ENCODE peak calls at places on chromosomes 3 and 15, in ten cellular contexts. One of them, this sample, is unnamed.

GRCh38 chr3:55486857-55487375 is at the start of gene WNT5A:
- DNase-seq in breast epithelium: no peak
- DNase-seq in spleen: peak; percentile 79
- DNase-seq in H7: peak; percentile 91
- DNase-seq in foreskin keratinocyte: peak; percentile 67
- DNase-seq in NT2/D1: no peak
- DNase-seq in colonic mucosa: peak; percentile 47
- DNase-seq in aorta: no peak
- DNase-seq in neural progenitor cell: peak; percentile 82
- DNase-seq in suprapubic skin: no peak
- DNase-seq in this sample: no peak

GRCh38 chr3:165549665-165550064 is 287.6 kb downstream of the BCHE start:
- DNase-seq in breast epithelium: no peak
- DNase-seq in spleen: no peak
- DNase-seq in H7: no peak
- DNase-seq in foreskin keratinocyte: no peak
- DNase-seq in NT2/D1: no peak
- DNase-seq in colonic mucosa: no peak
- DNase-seq in aorta: no peak
- DNase-seq in neural progenitor cell: peak; percentile 4
- DNase-seq in suprapubic skin: no peak
- DNase-seq in this sample: no peak

GRCh38 chr3:132382267-132382666 is 35.0 kb upstream of the DNAJC13 start:
- DNase-seq in breast epithelium: no peak
- DNase-seq in spleen: no peak
- DNase-seq in H7: peak; percentile 56
- DNase-seq in foreskin keratinocyte: no peak
- DNase-seq in NT2/D1: no peak
- DNase-seq in colonic mucosa: no peak
- DNase-seq in aorta: no peak
- DNase-seq in neural progenitor cell: no peak
- DNase-seq in suprapubic skin: no peak
- DNase-seq in this sample: no peak

GRCh38 chr3:148238421-148238821 is 459.3 kb upstream of the AGTR1 start:
- DNase-seq in breast epithelium: no peak
- DNase-seq in spleen: no peak
- DNase-seq in H7: no peak
- DNase-seq in foreskin keratinocyte: no peak
- DNase-seq in NT2/D1: no peak
- DNase-seq in colonic mucosa: no peak
- DNase-seq in aorta: no peak
- DNase-seq in neural progenitor cell: no peak
- DNase-seq in suprapubic skin: no peak
- DNase-seq in this sample: no peak

GRCh38 chr3:117586161-117586560 is 876.6 kb downstream of the TUSC7 start:
- DNase-seq in breast epithelium: no peak
- DNase-seq in spleen: no peak
- DNase-seq in H7: no peak
- DNase-seq in foreskin keratinocyte: no peak
- DNase-seq in NT2/D1: no peak
- DNase-seq in colonic mucosa: no peak
- DNase-seq in aorta: no peak
- DNase-seq in neural progenitor cell: no peak
- DNase-seq in suprapubic skin: no peak
- DNase-seq in this sample: no peak

GRCh38 chr3:137324114-137324513 is 366.3 kb downstream of the IL20RB start:
- DNase-seq in breast epithelium: no peak
- DNase-seq in spleen: no peak
- DNase-seq in H7: no peak
- DNase-seq in foreskin keratinocyte: no peak
- DNase-seq in NT2/D1: no peak
- DNase-seq in colonic mucosa: no peak
- DNase-seq in aorta: no peak
- DNase-seq in neural progenitor cell: no peak
- DNase-seq in suprapubic skin: no peak
- DNase-seq in this sample: no peak

GRCh38 chr15:33154366-33155166 is 39.9 kb downstream of the FMN1 start:
- DNase-seq in breast epithelium: no peak
- DNase-seq in spleen: no peak
- DNase-seq in H7: no peak
- DNase-seq in foreskin keratinocyte: peak; percentile 79
- DNase-seq in NT2/D1: no peak
- DNase-seq in colonic mucosa: no peak
- DNase-seq in aorta: no peak
- DNase-seq in neural progenitor cell: no peak
- DNase-seq in suprapubic skin: no peak
- DNase-seq in this sample: peak; percentile 97

GRCh38 chr15:74482661-74483060 is 21.7 kb upstream of the UBL7 start:
- DNase-seq in breast epithelium: no peak
- DNase-seq in spleen: no peak
- DNase-seq in H7: peak; percentile 62
- DNase-seq in foreskin keratinocyte: no peak
- DNase-seq in NT2/D1: peak; percentile 48
- DNase-seq in colonic mucosa: no peak
- DNase-seq in aorta: no peak
- DNase-seq in neural progenitor cell: no peak
- DNase-seq in suprapubic skin: no peak
- DNase-seq in this sample: no peak

GRCh38 chr3:138657508-138657907 is 48.9 kb downstream of the FAIM start:
- DNase-seq in breast epithelium: no peak
- DNase-seq in spleen: no peak
- DNase-seq in H7: no peak
- DNase-seq in foreskin keratinocyte: no peak
- DNase-seq in NT2/D1: no peak
- DNase-seq in colonic mucosa: no peak
- DNase-seq in aorta: no peak
- DNase-seq in neural progenitor cell: no peak
- DNase-seq in suprapubic skin: no peak
- DNase-seq in this sample: no peak

GRCh38 chr3:127050733-127051132 is 67.8 kb downstream of the PLXNA1 start:
- DNase-seq in breast epithelium: no peak
- DNase-seq in spleen: peak; percentile 58
- DNase-seq in H7: no peak
- DNase-seq in foreskin keratinocyte: no peak
- DNase-seq in NT2/D1: no peak
- DNase-seq in colonic mucosa: no peak
- DNase-seq in aorta: peak; percentile 20
- DNase-seq in neural progenitor cell: peak; percentile 33
- DNase-seq in suprapubic skin: no peak
- DNase-seq in this sample: no peak

GRCh38 chr3:116281313-116282143 is 163.8 kb downstream of the LSAMP start:
- DNase-seq in breast epithelium: no peak
- DNase-seq in spleen: no peak
- DNase-seq in H7: no peak
- DNase-seq in foreskin keratinocyte: no peak
- DNase-seq in NT2/D1: no peak
- DNase-seq in colonic mucosa: no peak
- DNase-seq in aorta: no peak
- DNase-seq in neural progenitor cell: no peak
- DNase-seq in suprapubic skin: no peak
- DNase-seq in this sample: no peak

DNA sequence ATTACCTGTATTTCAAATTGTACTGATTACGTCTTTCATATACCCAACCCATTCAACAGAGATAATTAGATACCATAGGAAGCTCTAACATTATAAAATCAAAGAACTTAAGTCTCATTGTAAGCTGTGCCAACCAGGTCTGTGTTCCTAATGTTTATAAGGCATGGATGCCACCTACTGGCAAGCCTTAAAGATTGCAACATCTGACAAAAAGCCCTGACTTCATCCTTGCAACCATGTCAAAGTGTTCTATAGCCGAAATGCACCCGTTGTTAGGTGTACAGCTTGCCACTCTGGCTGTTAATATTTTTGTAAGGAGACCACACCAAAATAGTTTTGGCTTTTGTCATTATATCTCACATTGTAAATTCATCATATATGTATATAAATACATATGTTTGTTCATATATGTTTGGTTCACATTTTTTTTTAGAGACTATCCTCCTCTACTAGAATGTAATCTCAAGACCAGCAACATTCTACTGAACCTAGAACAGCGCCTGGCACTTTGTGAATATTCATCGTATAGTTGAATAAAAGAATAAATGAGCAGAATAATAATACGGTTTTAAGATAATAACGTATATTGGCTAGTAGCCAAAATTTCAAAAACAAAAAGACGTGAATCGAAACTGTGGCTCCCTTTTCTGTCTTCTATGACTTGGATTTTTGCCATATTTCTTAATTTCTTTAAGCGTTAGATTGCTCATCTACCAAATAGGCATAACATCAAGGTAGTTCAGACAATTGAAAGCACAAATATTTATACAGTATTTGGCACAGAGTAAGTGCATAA is 258.1 kb downstream of the TBL1XR1 start:
- DNase-seq in breast epithelium: no peak
- DNase-seq in spleen: no peak
- DNase-seq in H7: peak; percentile 53
- DNase-seq in foreskin keratinocyte: peak; percentile 63
- DNase-seq in NT2/D1: peak; percentile 57
- DNase-seq in colonic mucosa: peak; percentile 37
- DNase-seq in aorta: no peak
- DNase-seq in neural progenitor cell: peak; percentile 76
- DNase-seq in suprapubic skin: no peak
- DNase-seq in this sample: peak; percentile 39
- H3K27me3 ChIP-seq in breast epithelium: no peaks in the 10 kb centered on the region
- H3K27me3 ChIP-seq in spleen: no peaks in the 10 kb centered on the region
- H3K27me3 ChIP-seq in H7: no peaks in the 10 kb centered on the region
- H3K27me3 ChIP-seq in foreskin keratinocyte: no peaks in the 10 kb centered on the region
- H3K27me3 ChIP-seq in NT2/D1: no peaks in the 10 kb centered on the region
- H3K27me3 ChIP-seq in colonic mucosa: no peaks in the 10 kb centered on the region
- H3K27me3 ChIP-seq in aorta: no peaks in the 10 kb centered on the region
- H3K27me3 ChIP-seq in neural progenitor cell: no peaks in the 10 kb centered on the region
- H3K27me3 ChIP-seq in suprapubic skin: no peaks in the 10 kb centered on the region
- H3K27me3 ChIP-seq in this sample: no peaks in the 10 kb centered on the region

GRCh38 chr15:52760562-52760961 is 29.6 kb downstream of the ONECUT1 start:
- DNase-seq in breast epithelium: no peak
- DNase-seq in spleen: no peak
- DNase-seq in H7: no peak
- DNase-seq in foreskin keratinocyte: no peak
- DNase-seq in NT2/D1: no peak
- DNase-seq in colonic mucosa: no peak
- DNase-seq in aorta: no peak
- DNase-seq in neural progenitor cell: no peak
- DNase-seq in suprapubic skin: no peak
- DNase-seq in this sample: no peak

GRCh38 chr15:52765779-52766178 is 24.4 kb downstream of the ONECUT1 start:
- DNase-seq in breast epithelium: no peak
- DNase-seq in spleen: no peak
- DNase-seq in H7: no peak
- DNase-seq in foreskin keratinocyte: no peak
- DNase-seq in NT2/D1: no peak
- DNase-seq in colonic mucosa: no peak
- DNase-seq in aorta: no peak
- DNase-seq in neural progenitor cell: peak; percentile 55
- DNase-seq in suprapubic skin: no peak
- DNase-seq in this sample: no peak

GRCh38 chr15:52764731-52765130 is 25.4 kb downstream of the ONECUT1 start:
- DNase-seq in breast epithelium: no peak
- DNase-seq in spleen: peak; percentile 72
- DNase-seq in H7: no peak
- DNase-seq in foreskin keratinocyte: no peak
- DNase-seq in NT2/D1: no peak
- DNase-seq in colonic mucosa: no peak
- DNase-seq in aorta: no peak
- DNase-seq in neural progenitor cell: no peak
- DNase-seq in suprapubic skin: no peak
- DNase-seq in this sample: no peak

GRCh38 chr15:52759969-52760368 is 30.2 kb downstream of the ONECUT1 start:
- DNase-seq in breast epithelium: no peak
- DNase-seq in spleen: no peak
- DNase-seq in H7: no peak
- DNase-seq in foreskin keratinocyte: no peak
- DNase-seq in NT2/D1: no peak
- DNase-seq in colonic mucosa: no peak
- DNase-seq in aorta: no peak
- DNase-seq in neural progenitor cell: no peak
- DNase-seq in suprapubic skin: no peak
- DNase-seq in this sample: no peak

DNA sequence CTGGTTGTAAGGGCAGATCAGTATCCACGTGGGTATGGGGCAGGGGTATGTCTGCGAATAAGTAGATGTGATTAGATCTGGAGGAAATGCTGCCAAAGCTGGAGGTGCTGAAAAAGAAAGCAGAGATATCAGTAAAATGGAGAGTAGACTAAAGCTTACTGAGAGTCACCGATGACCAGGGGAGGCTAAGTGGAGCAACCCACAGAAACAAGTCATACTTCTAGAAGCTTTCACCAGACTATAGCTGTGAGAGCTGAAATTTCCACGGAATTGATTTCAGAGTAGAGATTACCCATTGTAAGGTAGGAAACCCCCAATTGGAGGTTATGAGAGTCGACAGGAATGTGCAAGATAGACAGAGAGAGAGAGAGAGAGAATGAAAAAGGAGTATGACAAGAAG is 27.5 kb downstream of the ONECUT1 start:
- DNase-seq in breast epithelium: no peak
- DNase-seq in spleen: no peak
- DNase-seq in H7: no peak
- DNase-seq in foreskin keratinocyte: no peak
- DNase-seq in NT2/D1: no peak
- DNase-seq in colonic mucosa: no peak
- DNase-seq in aorta: no peak
- DNase-seq in neural progenitor cell: no peak
- DNase-seq in suprapubic skin: no peak
- DNase-seq in this sample: no peak
- H3K27me3 ChIP-seq in breast epithelium: no peaks in the 10 kb centered on the region
- H3K27me3 ChIP-seq in spleen: no peaks in the 10 kb centered on the region
- H3K27me3 ChIP-seq in H7: no peaks in the 10 kb centered on the region
- H3K27me3 ChIP-seq in foreskin keratinocyte: peaks cover 13% of the 10 kb centered on the region
- H3K27me3 ChIP-seq in NT2/D1: no peaks in the 10 kb centered on the region
- H3K27me3 ChIP-seq in colonic mucosa: no peaks in the 10 kb centered on the region
- H3K27me3 ChIP-seq in aorta: no peaks in the 10 kb centered on the region
- H3K27me3 ChIP-seq in neural progenitor cell: no peaks in the 10 kb centered on the region
- H3K27me3 ChIP-seq in suprapubic skin: peaks cover 17% of the 10 kb centered on the region
- H3K27me3 ChIP-seq in this sample: peaks cover 3% of the 10 kb centered on the region

DNA sequence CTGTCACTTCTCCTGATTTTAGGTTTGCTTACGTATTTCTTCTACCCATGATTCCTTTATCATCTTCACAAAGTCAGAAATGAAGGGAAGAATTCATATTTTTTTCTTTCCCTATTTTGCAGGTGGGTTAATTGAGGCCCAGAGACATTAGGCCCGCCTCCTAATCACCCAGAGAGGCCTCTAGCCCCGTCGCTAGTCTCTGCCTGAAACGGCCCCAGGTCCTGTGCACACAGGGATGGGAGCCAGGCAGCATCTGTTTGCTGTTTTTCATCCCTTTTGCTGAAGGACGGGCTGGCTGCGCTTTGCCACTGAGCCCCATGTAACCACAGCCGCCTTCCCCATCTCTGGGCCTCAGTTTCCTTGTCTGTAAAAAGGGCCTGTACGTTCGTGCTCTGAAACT is 135.9 kb downstream of the FBLN2 start:
- DNase-seq in breast epithelium: no peak
- DNase-seq in spleen: no peak
- DNase-seq in H7: peak; percentile 58
- DNase-seq in foreskin keratinocyte: no peak
- DNase-seq in NT2/D1: no peak
- DNase-seq in colonic mucosa: no peak
- DNase-seq in aorta: no peak
- DNase-seq in neural progenitor cell: no peak
- DNase-seq in suprapubic skin: no peak
- DNase-seq in this sample: no peak
- H3K27me3 ChIP-seq in breast epithelium: no peaks in the 10 kb centered on the region
- H3K27me3 ChIP-seq in spleen: no peaks in the 10 kb centered on the region
- H3K27me3 ChIP-seq in H7: no peaks in the 10 kb centered on the region
- H3K27me3 ChIP-seq in foreskin keratinocyte: peaks cover 65% of the 10 kb centered on the region
- H3K27me3 ChIP-seq in NT2/D1: peaks cover 2% of the 10 kb centered on the region
- H3K27me3 ChIP-seq in colonic mucosa: no peaks in the 10 kb centered on the region
- H3K27me3 ChIP-seq in aorta: no peaks in the 10 kb centered on the region
- H3K27me3 ChIP-seq in neural progenitor cell: no peaks in the 10 kb centered on the region
- H3K27me3 ChIP-seq in suprapubic skin: peaks cover 33% of the 10 kb centered on the region
- H3K27me3 ChIP-seq in this sample: peaks cover 4% of the 10 kb centered on the region

GRCh38 chr15:63495780-63496179 is 8.6 kb upstream of the USP3 start:
- DNase-seq in breast epithelium: no peak
- DNase-seq in spleen: no peak
- DNase-seq in H7: no peak
- DNase-seq in foreskin keratinocyte: no peak
- DNase-seq in NT2/D1: no peak
- DNase-seq in colonic mucosa: no peak
- DNase-seq in aorta: no peak
- DNase-seq in neural progenitor cell: no peak
- DNase-seq in suprapubic skin: no peak
- DNase-seq in this sample: no peak
- H3K27me3 ChIP-seq in breast epithelium: no peaks in the 10 kb centered on the region
- H3K27me3 ChIP-seq in spleen: no peaks in the 10 kb centered on the region
- H3K27me3 ChIP-seq in H7: peaks cover 45% of the 10 kb centered on the region
- H3K27me3 ChIP-seq in foreskin keratinocyte: peaks cover 19% of the 10 kb centered on the region
- H3K27me3 ChIP-seq in NT2/D1: peaks cover 18% of the 10 kb centered on the region
- H3K27me3 ChIP-seq in colonic mucosa: no peaks in the 10 kb centered on the region
- H3K27me3 ChIP-seq in aorta: no peaks in the 10 kb centered on the region
- H3K27me3 ChIP-seq in neural progenitor cell: peaks cover 75% of the 10 kb centered on the region
- H3K27me3 ChIP-seq in suprapubic skin: no peaks in the 10 kb centered on the region
- H3K27me3 ChIP-seq in this sample: no peaks in the 10 kb centered on the region